ENCODE peak calls at places on chromosomes 1 and 21, in eight cellular contexts. D is mucosa of descending colon, F is A549, T is GM12878, J is lower lobe of right lung, I is WTC11, R is heart right ventricle, K is thoracic aorta. Z is an unnamed sample.

GRCh38 chr1:43303477-43304286 is 2.9 kb downstream of the TIE1 start:
- ATAC-seq in D (peak; percentile 30), F (no peak), T (no peak), J (no peak), I (no peak), R (peak; percentile 34), K (no peak), Z (no peak)

GRCh38 chr1:200724064-200724463 is 14.6 kb upstream of the CAMSAP2 start:
- ATAC-seq in D (no peak), F (peak; percentile 55), T (no peak), J (no peak), I (no peak), R (no peak), K (no peak), Z (no peak)

GRCh38 chr1:156666862-156667609 is 10.2 kb downstream of the NES start:
- ATAC-seq in D (no peak), F (peak; percentile 3), T (no peak), J (no peak), I (no peak), R (no peak), K (no peak), Z (peak; percentile 10)

GRCh38 chr1:182169203-182169602 is 107.7 kb upstream of the ZNF648 start:
- ATAC-seq in D (no peak), F (no peak), T (no peak), J (peak; percentile 54), I (no peak), R (peak; percentile 41), K (no peak), Z (no peak)

GRCh38 chr1:91765880-91766443 is 120.0 kb downstream of the TGFBR3 start:
- ATAC-seq in D (no peak), F (no peak), T (no peak), J (no peak), I (no peak), R (no peak), K (no peak), Z (no peak)

GRCh38 chr1:12001996-12002493 is 17.3 kb upstream of the MIIP start:
- ATAC-seq in D (peak; percentile 49), F (peak; percentile 61), T (no peak), J (no peak), I (no peak), R (peak; percentile 75), K (no peak), Z (peak; percentile 28)

GRCh38 chr21:19853061-19853460 is 1145.1 kb upstream of the NCAM2 start:
- ATAC-seq in D (no peak), F (no peak), T (no peak), J (peak; percentile 31), I (no peak), R (peak; percentile 29), K (no peak), Z (no peak)

GRCh38 chr1:198157241-198157846 is 546 bp downstream of the NEK7 start:
- ATAC-seq in D (peak; percentile 72), F (peak; percentile 79), T (peak; percentile 59), J (peak; percentile 78), I (peak; percentile 60), R (peak; percentile 75), K (peak; percentile 59), Z (peak; percentile 77)

GRCh38 chr1:177959793-177960515 is 9.9 kb downstream of the SEC16B start:
- ATAC-seq in D (no peak), F (peak; percentile 96), T (peak; percentile 57), J (no peak), I (peak; percentile 60), R (peak; percentile 37), K (no peak), Z (no peak)

GRCh38 chr1:145988773-145989172 is 7.6 kb downstream of the TXNIP start:
- ATAC-seq in D (no peak), F (no peak), T (no peak), J (no peak), I (no peak), R (no peak), K (no peak), Z (no peak)

GRCh38 chr1:151838491-151839412 is 868 bp downstream of the C2CD4D start:
- ATAC-seq in D (no peak), F (no peak), T (peak; percentile 9), J (no peak), I (peak; percentile 4), R (peak; percentile 23), K (no peak), Z (peak; percentile 20)

GRCh38 chr1:46130144-46130543 is 2.3 kb downstream of the PIK3R3 start:
- ATAC-seq in D (no peak), F (no peak), T (no peak), J (no peak), I (no peak), R (no peak), K (no peak), Z (no peak)
- TF ChIP-seq CTCF in D (no peak), F (no peak), T (no peak), J (no peak), I (no peak), R (no peak), K (no peak), Z (no peak)

GRCh38 chr1:1208713-1209433 is 2.5 kb upstream of the TNFRSF18 start:
- ATAC-seq in D (peak; percentile 15), F (no peak), T (peak; percentile 8), J (no peak), I (no peak), R (no peak), K (no peak), Z (no peak)
- TF ChIP-seq CTCF in D (no peak), F (no peak), T (no peak), J (no peak), I (no peak), R (no peak), K (no peak), Z (no peak)

GRCh38 chr1:199287632-199288031 is 648.8 kb downstream of the PTPRC start:
- ATAC-seq in D (no peak), F (no peak), T (peak; percentile 47), J (no peak), I (no peak), R (no peak), K (no peak), Z (no peak)
- TF ChIP-seq CTCF in D (no peak), F (no peak), T (no peak), J (no peak), I (no peak), R (no peak), K (no peak), Z (no peak)

DNA sequence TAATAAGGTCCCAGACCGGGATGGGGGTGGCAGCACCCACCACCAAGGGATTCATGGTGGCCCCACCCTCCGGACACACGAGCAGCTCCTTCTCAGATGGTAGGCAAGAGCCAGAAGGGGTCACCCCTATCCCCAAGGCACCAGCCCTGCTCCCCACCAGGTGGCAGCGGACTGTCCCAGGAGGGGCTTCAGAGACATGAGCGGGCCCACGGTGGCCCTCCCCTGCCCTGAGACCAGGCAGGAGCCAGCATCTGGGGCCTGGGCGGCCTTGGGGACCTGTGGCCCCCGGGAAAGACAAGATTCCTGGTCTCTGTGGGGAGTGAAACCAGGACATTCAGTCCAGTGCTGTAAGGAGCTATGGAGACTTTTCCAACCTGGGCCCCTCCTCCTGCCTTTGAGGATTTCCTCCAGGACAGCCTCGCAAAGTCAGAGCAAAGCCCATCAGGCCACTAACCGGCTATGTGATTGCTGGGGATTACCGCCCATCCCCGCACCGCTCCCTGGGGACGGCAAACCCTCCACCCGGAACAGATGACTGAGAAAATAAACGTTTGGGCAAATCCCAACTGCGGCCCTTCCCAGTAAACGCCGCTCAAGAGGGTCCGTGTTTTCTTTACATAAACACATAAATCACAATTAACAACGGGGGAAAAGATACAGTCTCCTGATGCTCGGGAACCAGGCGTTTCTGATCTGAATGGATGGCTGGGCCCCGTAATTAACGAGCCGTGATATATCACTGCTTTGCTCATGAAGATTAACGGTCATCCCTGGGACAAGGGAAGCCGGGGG is 50.9 kb upstream of the ARHGEF16 start:
- ATAC-seq in D (no peak), F (peak; percentile 80), T (no peak), J (no peak), I (peak; percentile 89), R (no peak), K (no peak), Z (no peak)
- TF ChIP-seq CTCF in D (no peak), F (no peak), T (no peak), J (no peak), I (peak; percentile 19), R (peak; percentile 14), K (no peak), Z (no peak)

Z was measured in gastroesophageal sphincter.